ENCODE peak calls at places on chromosome 22, in ten cellular contexts. One of them, this sample, is unnamed.

GRCh38 chr22:25673721-25674120 is 68.3 kb upstream of the MYO18B start:
- DNase-seq in activated CD4-positive, alpha-beta T cell treated with anti-CD3 and anti-CD28 coated beads for 24 hours: no peak
- DNase-seq in mesendoderm: no peak
- DNase-seq in AG09309: no peak
- DNase-seq in DMS 273 treated with DMSO at 0.1 percent for 48 hours: no peak
- DNase-seq in activated CD4-positive, CD25-positive, alpha-beta regulatory T cell treated with anti-CD3 and anti-CD28 coated beads, Interleukin-2, amount 50 U/mL, for 72 hours: no peak
- DNase-seq in chondrocyte: no peak
- DNase-seq in fibroblast of villous mesenchyme: no peak
- DNase-seq in GM23338: no peak
- DNase-seq in tibial artery: no peak
- DNase-seq in this sample: no peak

GRCh38 chr22:38353142-38353629 is 36.0 kb upstream of the CSNK1E start:
- DNase-seq in activated CD4-positive, alpha-beta T cell treated with anti-CD3 and anti-CD28 coated beads for 24 hours: peak
- DNase-seq in chondrocyte: peak
- DNase-seq in AG09309: no peak
- DNase-seq in GM23338: peak
- DNase-seq in activated CD4-positive, CD25-positive, alpha-beta regulatory T cell treated with anti-CD3 and anti-CD28 coated beads, Interleukin-2, amount 50 U/mL, for 72 hours: peak
- DNase-seq in mesendoderm: peak
- DNase-seq in DMS 273 treated with DMSO at 0.1 percent for 48 hours: no peak
- DNase-seq in fibroblast of villous mesenchyme: peak
- DNase-seq in tibial artery: peak
- DNase-seq in this sample: peak

GRCh38 chr22:42179616-42180015 is 49.0 kb upstream of the CYP2D6 start:
- DNase-seq in DMS 273 treated with DMSO at 0.1 percent for 48 hours: no peak
- DNase-seq in fibroblast of villous mesenchyme: peak
- DNase-seq in mesendoderm: no peak
- DNase-seq in GM23338: no peak
- DNase-seq in activated CD4-positive, CD25-positive, alpha-beta regulatory T cell treated with anti-CD3 and anti-CD28 coated beads, Interleukin-2, amount 50 U/mL, for 72 hours: no peak
- DNase-seq in chondrocyte: no peak
- DNase-seq in activated CD4-positive, alpha-beta T cell treated with anti-CD3 and anti-CD28 coated beads for 24 hours: no peak
- DNase-seq in tibial artery: no peak
- DNase-seq in AG09309: peak
- DNase-seq in this sample: no peak

GRCh38 chr22:44204937-44205712 is 24.4 kb downstream of the PARVG start:
- DNase-seq in tibial artery: no peak
- DNase-seq in mesendoderm: no peak
- DNase-seq in fibroblast of villous mesenchyme: no peak
- DNase-seq in GM23338: no peak
- DNase-seq in activated CD4-positive, alpha-beta T cell treated with anti-CD3 and anti-CD28 coated beads for 24 hours: no peak
- DNase-seq in DMS 273 treated with DMSO at 0.1 percent for 48 hours: no peak
- DNase-seq in activated CD4-positive, CD25-positive, alpha-beta regulatory T cell treated with anti-CD3 and anti-CD28 coated beads, Interleukin-2, amount 50 U/mL, for 72 hours: peak
- DNase-seq in AG09309: no peak
- DNase-seq in chondrocyte: no peak
- DNase-seq in this sample: no peak

GRCh38 chr22:50063589-50064393 is 5.7 kb upstream of the TTLL8 start:
- DNase-seq in activated CD4-positive, CD25-positive, alpha-beta regulatory T cell treated with anti-CD3 and anti-CD28 coated beads, Interleukin-2, amount 50 U/mL, for 72 hours: no peak
- DNase-seq in GM23338: no peak
- DNase-seq in mesendoderm: no peak
- DNase-seq in activated CD4-positive, alpha-beta T cell treated with anti-CD3 and anti-CD28 coated beads for 24 hours: no peak
- DNase-seq in AG09309: no peak
- DNase-seq in DMS 273 treated with DMSO at 0.1 percent for 48 hours: no peak
- DNase-seq in chondrocyte: no peak
- DNase-seq in tibial artery: no peak
- DNase-seq in fibroblast of villous mesenchyme: no peak
- DNase-seq in this sample: no peak

GRCh38 chr22:46537946-46538815 is 761 bp upstream of the CELSR1 start:
- DNase-seq in mesendoderm: peak
- DNase-seq in chondrocyte: peak
- DNase-seq in fibroblast of villous mesenchyme: peak
- DNase-seq in AG09309: no peak
- DNase-seq in activated CD4-positive, CD25-positive, alpha-beta regulatory T cell treated with anti-CD3 and anti-CD28 coated beads, Interleukin-2, amount 50 U/mL, for 72 hours: no peak
- DNase-seq in GM23338: peak
- DNase-seq in activated CD4-positive, alpha-beta T cell treated with anti-CD3 and anti-CD28 coated beads for 24 hours: no peak
- DNase-seq in tibial artery: no peak
- DNase-seq in DMS 273 treated with DMSO at 0.1 percent for 48 hours: no peak
- DNase-seq in this sample: peak

GRCh38 chr22:41320416-41321240 is 19.3 kb downstream of the ZC3H7B start:
- DNase-seq in GM23338: no peak
- DNase-seq in activated CD4-positive, alpha-beta T cell treated with anti-CD3 and anti-CD28 coated beads for 24 hours: no peak
- DNase-seq in DMS 273 treated with DMSO at 0.1 percent for 48 hours: no peak
- DNase-seq in mesendoderm: no peak
- DNase-seq in tibial artery: no peak
- DNase-seq in AG09309: no peak
- DNase-seq in fibroblast of villous mesenchyme: no peak
- DNase-seq in activated CD4-positive, CD25-positive, alpha-beta regulatory T cell treated with anti-CD3 and anti-CD28 coated beads, Interleukin-2, amount 50 U/mL, for 72 hours: no peak
- DNase-seq in chondrocyte: no peak
- DNase-seq in this sample: no peak

GRCh38 chr22:37971475-37972434 is 12.6 kb downstream of the SOX10 start:
- DNase-seq in activated CD4-positive, CD25-positive, alpha-beta regulatory T cell treated with anti-CD3 and anti-CD28 coated beads, Interleukin-2, amount 50 U/mL, for 72 hours: no peak
- DNase-seq in DMS 273 treated with DMSO at 0.1 percent for 48 hours: no peak
- DNase-seq in AG09309: no peak
- DNase-seq in fibroblast of villous mesenchyme: no peak
- DNase-seq in activated CD4-positive, alpha-beta T cell treated with anti-CD3 and anti-CD28 coated beads for 24 hours: no peak
- DNase-seq in tibial artery: no peak
- DNase-seq in chondrocyte: no peak
- DNase-seq in mesendoderm: peak
- DNase-seq in GM23338: peak
- DNase-seq in this sample: no peak

GRCh38 chr22:36017661-36018091 is 10.9 kb downstream of the RBFOX2 start:
- DNase-seq in GM23338: no peak
- DNase-seq in fibroblast of villous mesenchyme: no peak
- DNase-seq in activated CD4-positive, alpha-beta T cell treated with anti-CD3 and anti-CD28 coated beads for 24 hours: no peak
- DNase-seq in chondrocyte: no peak
- DNase-seq in activated CD4-positive, CD25-positive, alpha-beta regulatory T cell treated with anti-CD3 and anti-CD28 coated beads, Interleukin-2, amount 50 U/mL, for 72 hours: no peak
- DNase-seq in DMS 273 treated with DMSO at 0.1 percent for 48 hours: no peak
- DNase-seq in AG09309: no peak
- DNase-seq in tibial artery: no peak
- DNase-seq in mesendoderm: peak
- DNase-seq in this sample: peak

GRCh38 chr22:38611559-38611958 is 41.6 kb upstream of the DMC1 start:
- DNase-seq in GM23338: no peak
- DNase-seq in chondrocyte: no peak
- DNase-seq in tibial artery: no peak
- DNase-seq in AG09309: no peak
- DNase-seq in DMS 273 treated with DMSO at 0.1 percent for 48 hours: no peak
- DNase-seq in mesendoderm: no peak
- DNase-seq in fibroblast of villous mesenchyme: no peak
- DNase-seq in activated CD4-positive, alpha-beta T cell treated with anti-CD3 and anti-CD28 coated beads for 24 hours: no peak
- DNase-seq in activated CD4-positive, CD25-positive, alpha-beta regulatory T cell treated with anti-CD3 and anti-CD28 coated beads, Interleukin-2, amount 50 U/mL, for 72 hours: no peak
- DNase-seq in this sample: no peak

GRCh38 chr22:36233796-36234195 is 5.5 kb downstream of the APOL2 start:
- DNase-seq in activated CD4-positive, CD25-positive, alpha-beta regulatory T cell treated with anti-CD3 and anti-CD28 coated beads, Interleukin-2, amount 50 U/mL, for 72 hours: no peak
- DNase-seq in activated CD4-positive, alpha-beta T cell treated with anti-CD3 and anti-CD28 coated beads for 24 hours: no peak
- DNase-seq in fibroblast of villous mesenchyme: no peak
- DNase-seq in AG09309: no peak
- DNase-seq in GM23338: no peak
- DNase-seq in chondrocyte: no peak
- DNase-seq in DMS 273 treated with DMSO at 0.1 percent for 48 hours: no peak
- DNase-seq in mesendoderm: no peak
- DNase-seq in tibial artery: no peak
- DNase-seq in this sample: no peak

GRCh38 chr22:49865156-49865555 is 11.5 kb downstream of the ZBED4 start:
- DNase-seq in GM23338: no peak
- DNase-seq in tibial artery: no peak
- DNase-seq in AG09309: no peak
- DNase-seq in mesendoderm: no peak
- DNase-seq in DMS 273 treated with DMSO at 0.1 percent for 48 hours: no peak
- DNase-seq in fibroblast of villous mesenchyme: no peak
- DNase-seq in activated CD4-positive, CD25-positive, alpha-beta regulatory T cell treated with anti-CD3 and anti-CD28 coated beads, Interleukin-2, amount 50 U/mL, for 72 hours: no peak
- DNase-seq in chondrocyte: no peak
- DNase-seq in activated CD4-positive, alpha-beta T cell treated with anti-CD3 and anti-CD28 coated beads for 24 hours: no peak
- DNase-seq in this sample: no peak

GRCh38 chr22:43298062-43298801 is 44.9 kb downstream of the SCUBE1 start:
- DNase-seq in activated CD4-positive, alpha-beta T cell treated with anti-CD3 and anti-CD28 coated beads for 24 hours: no peak
- DNase-seq in AG09309: no peak
- DNase-seq in DMS 273 treated with DMSO at 0.1 percent for 48 hours: no peak
- DNase-seq in mesendoderm: no peak
- DNase-seq in chondrocyte: no peak
- DNase-seq in fibroblast of villous mesenchyme: peak
- DNase-seq in activated CD4-positive, CD25-positive, alpha-beta regulatory T cell treated with anti-CD3 and anti-CD28 coated beads, Interleukin-2, amount 50 U/mL, for 72 hours: no peak
- DNase-seq in tibial artery: no peak
- DNase-seq in GM23338: no peak
- DNase-seq in this sample: peak

GRCh38 chr22:36860821-36861659 is at the start of gene NCF4:
- DNase-seq in activated CD4-positive, alpha-beta T cell treated with anti-CD3 and anti-CD28 coated beads for 24 hours: no peak
- DNase-seq in activated CD4-positive, CD25-positive, alpha-beta regulatory T cell treated with anti-CD3 and anti-CD28 coated beads, Interleukin-2, amount 50 U/mL, for 72 hours: peak
- DNase-seq in tibial artery: peak
- DNase-seq in mesendoderm: no peak
- DNase-seq in chondrocyte: no peak
- DNase-seq in DMS 273 treated with DMSO at 0.1 percent for 48 hours: no peak
- DNase-seq in fibroblast of villous mesenchyme: no peak
- DNase-seq in AG09309: no peak
- DNase-seq in GM23338: no peak
- DNase-seq in this sample: no peak

GRCh38 chr22:28222976-28223375 is 303.9 kb upstream of the PITPNB start:
- DNase-seq in mesendoderm: no peak
- DNase-seq in chondrocyte: no peak
- DNase-seq in DMS 273 treated with DMSO at 0.1 percent for 48 hours: no peak
- DNase-seq in GM23338: no peak
- DNase-seq in tibial artery: no peak
- DNase-seq in activated CD4-positive, CD25-positive, alpha-beta regulatory T cell treated with anti-CD3 and anti-CD28 coated beads, Interleukin-2, amount 50 U/mL, for 72 hours: no peak
- DNase-seq in AG09309: no peak
- DNase-seq in fibroblast of villous mesenchyme: no peak
- DNase-seq in activated CD4-positive, alpha-beta T cell treated with anti-CD3 and anti-CD28 coated beads for 24 hours: no peak
- DNase-seq in this sample: no peak

GRCh38 chr22:21098099-21098671 is 52.4 kb downstream of the LRRC74B start:
- DNase-seq in GM23338: peak
- DNase-seq in fibroblast of villous mesenchyme: no peak
- DNase-seq in AG09309: no peak
- DNase-seq in mesendoderm: peak
- DNase-seq in tibial artery: no peak
- DNase-seq in activated CD4-positive, alpha-beta T cell treated with anti-CD3 and anti-CD28 coated beads for 24 hours: no peak
- DNase-seq in chondrocyte: no peak
- DNase-seq in activated CD4-positive, CD25-positive, alpha-beta regulatory T cell treated with anti-CD3 and anti-CD28 coated beads, Interleukin-2, amount 50 U/mL, for 72 hours: no peak
- DNase-seq in DMS 273 treated with DMSO at 0.1 percent for 48 hours: no peak
- DNase-seq in this sample: no peak

GRCh38 chr22:21764038-21764804 is 28.6 kb upstream of the YPEL1 start:
- DNase-seq in activated CD4-positive, CD25-positive, alpha-beta regulatory T cell treated with anti-CD3 and anti-CD28 coated beads, Interleukin-2, amount 50 U/mL, for 72 hours: no peak
- DNase-seq in GM23338: no peak
- DNase-seq in fibroblast of villous mesenchyme: no peak
- DNase-seq in mesendoderm: no peak
- DNase-seq in chondrocyte: no peak
- DNase-seq in AG09309: no peak
- DNase-seq in DMS 273 treated with DMSO at 0.1 percent for 48 hours: no peak
- DNase-seq in tibial artery: no peak
- DNase-seq in activated CD4-positive, alpha-beta T cell treated with anti-CD3 and anti-CD28 coated beads for 24 hours: no peak
- DNase-seq in this sample: no peak

GRCh38 chr22:45254789-45255261 is 14.1 kb upstream of the KIAA0930 start:
- DNase-seq in tibial artery: no peak
- DNase-seq in mesendoderm: no peak
- DNase-seq in GM23338: no peak
- DNase-seq in AG09309: no peak
- DNase-seq in fibroblast of villous mesenchyme: no peak
- DNase-seq in activated CD4-positive, alpha-beta T cell treated with anti-CD3 and anti-CD28 coated beads for 24 hours: no peak
- DNase-seq in chondrocyte: no peak
- DNase-seq in activated CD4-positive, CD25-positive, alpha-beta regulatory T cell treated with anti-CD3 and anti-CD28 coated beads, Interleukin-2, amount 50 U/mL, for 72 hours: no peak
- DNase-seq in DMS 273 treated with DMSO at 0.1 percent for 48 hours: no peak
- DNase-seq in this sample: no peak

GRCh38 chr22:20298803-20299735 is 20.8 kb downstream of the DGCR6L start:
- DNase-seq in tibial artery: peak
- DNase-seq in AG09309: no peak
- DNase-seq in activated CD4-positive, alpha-beta T cell treated with anti-CD3 and anti-CD28 coated beads for 24 hours: peak
- DNase-seq in GM23338: peak
- DNase-seq in DMS 273 treated with DMSO at 0.1 percent for 48 hours: peak
- DNase-seq in mesendoderm: peak
- DNase-seq in chondrocyte: no peak
- DNase-seq in fibroblast of villous mesenchyme: peak
- DNase-seq in activated CD4-positive, CD25-positive, alpha-beta regulatory T cell treated with anti-CD3 and anti-CD28 coated beads, Interleukin-2, amount 50 U/mL, for 72 hours: peak
- DNase-seq in this sample: peak

GRCh38 chr22:24232725-24233124 is 12.2 kb downstream of the GGT5 start:
- DNase-seq in fibroblast of villous mesenchyme: no peak
- DNase-seq in activated CD4-positive, CD25-positive, alpha-beta regulatory T cell treated with anti-CD3 and anti-CD28 coated beads, Interleukin-2, amount 50 U/mL, for 72 hours: no peak
- DNase-seq in mesendoderm: no peak
- DNase-seq in chondrocyte: no peak
- DNase-seq in tibial artery: no peak
- DNase-seq in DMS 273 treated with DMSO at 0.1 percent for 48 hours: no peak
- DNase-seq in AG09309: no peak
- DNase-seq in activated CD4-positive, alpha-beta T cell treated with anti-CD3 and anti-CD28 coated beads for 24 hours: no peak
- DNase-seq in GM23338: no peak
- DNase-seq in this sample: no peak

GRCh38 chr22:44950806-44951509 is 58.8 kb downstream of the PHF21B start:
- DNase-seq in tibial artery: no peak
- DNase-seq in activated CD4-positive, CD25-positive, alpha-beta regulatory T cell treated with anti-CD3 and anti-CD28 coated beads, Interleukin-2, amount 50 U/mL, for 72 hours: no peak
- DNase-seq in DMS 273 treated with DMSO at 0.1 percent for 48 hours: no peak
- DNase-seq in mesendoderm: no peak
- DNase-seq in GM23338: no peak
- DNase-seq in activated CD4-positive, alpha-beta T cell treated with anti-CD3 and anti-CD28 coated beads for 24 hours: no peak
- DNase-seq in AG09309: no peak
- DNase-seq in chondrocyte: no peak
- DNase-seq in fibroblast of villous mesenchyme: no peak
- DNase-seq in this sample: no peak

GRCh38 chr22:23248583-23248982 is 68.3 kb downstream of the BCR start:
- DNase-seq in DMS 273 treated with DMSO at 0.1 percent for 48 hours: no peak
- DNase-seq in chondrocyte: no peak
- DNase-seq in AG09309: no peak
- DNase-seq in activated CD4-positive, CD25-positive, alpha-beta regulatory T cell treated with anti-CD3 and anti-CD28 coated beads, Interleukin-2, amount 50 U/mL, for 72 hours: no peak
- DNase-seq in GM23338: peak
- DNase-seq in tibial artery: no peak
- DNase-seq in mesendoderm: peak
- DNase-seq in fibroblast of villous mesenchyme: peak
- DNase-seq in activated CD4-positive, alpha-beta T cell treated with anti-CD3 and anti-CD28 coated beads for 24 hours: no peak
- DNase-seq in this sample: no peak